ENCODE peak calls at places on chromosomes 3 and 15, in seven cellular contexts. One of them, this sample, is unnamed. For H3K4me1, the result is how much of the 10 kb centered on the place peaks cover.

GRCh38 chr3:167723025-167723512 is 11.6 kb downstream of the PDCD10 start:
- DNase-seq in HCT116: no peak
- DNase-seq in GM12878: no peak
- DNase-seq in H1: no peak
- DNase-seq in SK-N-SH: no peak
- DNase-seq in HepG2: no peak
- DNase-seq in K562: peak
- DNase-seq in this sample: no peak

GRCh38 chr15:91528811-91529210 is 324.7 kb upstream of the SLCO3A1 start:
- DNase-seq in HCT116: no peak
- DNase-seq in GM12878: no peak
- DNase-seq in H1: no peak
- DNase-seq in SK-N-SH: no peak
- DNase-seq in HepG2: no peak
- DNase-seq in K562: no peak
- DNase-seq in this sample: no peak

GRCh38 chr3:42846682-42847522 is 28.8 kb downstream of the CYP8B1 start:
- DNase-seq in HCT116: no peak
- DNase-seq in GM12878: no peak
- DNase-seq in H1: peak
- DNase-seq in SK-N-SH: no peak
- DNase-seq in HepG2: peak
- DNase-seq in K562: peak
- DNase-seq in this sample: no peak

GRCh38 chr15:37093480-37094410 is 6.6 kb downstream of the MEIS2 start:
- DNase-seq in HCT116: no peak
- DNase-seq in GM12878: no peak
- DNase-seq in H1: no peak
- DNase-seq in SK-N-SH: no peak
- DNase-seq in HepG2: no peak
- DNase-seq in K562: no peak
- DNase-seq in this sample: no peak

GRCh38 chr3:192816274-192816853 is 89.0 kb upstream of the FGF12 start:
- DNase-seq in HCT116: peak
- DNase-seq in GM12878: no peak
- DNase-seq in H1: no peak
- DNase-seq in SK-N-SH: peak
- DNase-seq in HepG2: peak
- DNase-seq in K562: peak
- DNase-seq in this sample: peak

GRCh38 chr15:89412906-89413411 is 78.3 kb upstream of the POLG start:
- DNase-seq in HCT116: no peak
- DNase-seq in GM12878: no peak
- DNase-seq in H1: no peak
- DNase-seq in SK-N-SH: no peak
- DNase-seq in HepG2: no peak
- DNase-seq in K562: no peak
- DNase-seq in this sample: no peak

GRCh38 chr3:27431116-27431515 is 53.1 kb downstream of the SLC4A7 start:
- DNase-seq in HCT116: peak
- DNase-seq in GM12878: no peak
- DNase-seq in H1: no peak
- DNase-seq in SK-N-SH: no peak
- DNase-seq in HepG2: no peak
- DNase-seq in K562: no peak
- DNase-seq in this sample: no peak

GRCh38 chr3:192022412-192022811 is 561.4 kb downstream of the PYDC2 start:
- DNase-seq in HCT116: no peak
- DNase-seq in GM12878: no peak
- DNase-seq in H1: no peak
- DNase-seq in SK-N-SH: no peak
- DNase-seq in HepG2: no peak
- DNase-seq in K562: no peak
- DNase-seq in this sample: no peak

GRCh38 chr3:140553591-140553990 is 124.3 kb upstream of the TRIM42 start:
- DNase-seq in HCT116: no peak
- DNase-seq in GM12878: no peak
- DNase-seq in H1: no peak
- DNase-seq in SK-N-SH: no peak
- DNase-seq in HepG2: no peak
- DNase-seq in K562: no peak
- DNase-seq in this sample: no peak

GRCh38 chr3:13452490-13453335 is 27.4 kb upstream of the HDAC11 start:
- DNase-seq in HCT116: peak
- DNase-seq in GM12878: peak
- DNase-seq in H1: no peak
- DNase-seq in SK-N-SH: peak
- DNase-seq in HepG2: peak
- DNase-seq in K562: peak
- DNase-seq in this sample: peak

GRCh38 chr3:33577588-33577987 is 137.4 kb upstream of the UBP1 start:
- DNase-seq in HCT116: no peak
- DNase-seq in GM12878: no peak
- DNase-seq in H1: no peak
- DNase-seq in SK-N-SH: no peak
- DNase-seq in HepG2: no peak
- DNase-seq in K562: no peak
- DNase-seq in this sample: peak

GRCh38 chr15:89654847-89655805 is at the start of gene KIF7:
- DNase-seq in HCT116: no peak
- DNase-seq in GM12878: no peak
- DNase-seq in H1: peak
- DNase-seq in SK-N-SH: peak
- DNase-seq in HepG2: peak
- DNase-seq in K562: peak
- DNase-seq in this sample: peak

GRCh38 chr15:81480645-81481053 is 106.6 kb upstream of the TMC3 start:
- DNase-seq in HCT116: peak
- DNase-seq in GM12878: peak
- DNase-seq in H1: peak
- DNase-seq in SK-N-SH: peak
- DNase-seq in HepG2: peak
- DNase-seq in K562: peak
- DNase-seq in this sample: peak

GRCh38 chr15:47184003-47184404 is 533.3 kb upstream of the SEMA6D start:
- DNase-seq in HCT116: no peak
- DNase-seq in GM12878: no peak
- DNase-seq in H1: no peak
- DNase-seq in SK-N-SH: peak
- DNase-seq in HepG2: no peak
- DNase-seq in K562: no peak
- DNase-seq in this sample: no peak

GRCh38 chr15:24394303-24394702 is 281.3 kb upstream of the NPAP1 start:
- DNase-seq in HCT116: no peak
- DNase-seq in GM12878: no peak
- DNase-seq in H1: no peak
- DNase-seq in SK-N-SH: no peak
- DNase-seq in HepG2: no peak
- DNase-seq in K562: no peak
- DNase-seq in this sample: no peak

GRCh38 chr3:60086811-60087210 is 1037.0 kb upstream of the CFAP20DC start:
- DNase-seq in HCT116: peak
- DNase-seq in GM12878: peak
- DNase-seq in H1: no peak
- DNase-seq in SK-N-SH: no peak
- DNase-seq in HepG2: peak
- DNase-seq in K562: peak
- DNase-seq in this sample: no peak

GRCh38 chr3:44529927-44530326 is 25.1 kb upstream of the ZKSCAN7 start:
- DNase-seq in HCT116: peak
- DNase-seq in GM12878: no peak
- DNase-seq in H1: no peak
- DNase-seq in SK-N-SH: no peak
- DNase-seq in HepG2: no peak
- DNase-seq in K562: peak
- DNase-seq in this sample: no peak

GRCh38 chr3:14505803-14506500 is 34.2 kb downstream of the GRIP2 start:
- DNase-seq in HCT116: no peak
- DNase-seq in GM12878: no peak
- DNase-seq in H1: no peak
- DNase-seq in SK-N-SH: no peak
- DNase-seq in HepG2: no peak
- DNase-seq in K562: no peak
- DNase-seq in this sample: no peak

GRCh38 chr3:155753038-155753647 is 8.3 kb upstream of the PLCH1 start:
- DNase-seq in HCT116: no peak
- DNase-seq in GM12878: no peak
- DNase-seq in H1: no peak
- DNase-seq in SK-N-SH: peak
- DNase-seq in HepG2: peak
- DNase-seq in K562: peak
- DNase-seq in this sample: no peak

GRCh38 chr3:184399410-184399809 is 19.6 kb downstream of the CHRD start:
- DNase-seq in HCT116: no peak
- DNase-seq in GM12878: no peak
- DNase-seq in H1: no peak
- DNase-seq in SK-N-SH: no peak
- DNase-seq in HepG2: no peak
- DNase-seq in K562: no peak
- DNase-seq in this sample: no peak

GRCh38 chr15:95202569-95203349 is 971.4 kb downstream of the MCTP2 start:
- DNase-seq in HCT116: no peak
- DNase-seq in GM12878: no peak
- DNase-seq in H1: no peak
- DNase-seq in SK-N-SH: no peak
- DNase-seq in HepG2: no peak
- DNase-seq in K562: peak
- DNase-seq in this sample: no peak

GRCh38 chr3:56894912-56895431 is 93.2 kb upstream of the ARHGEF3 start:
- DNase-seq in HCT116: no peak
- DNase-seq in GM12878: no peak
- DNase-seq in H1: no peak
- DNase-seq in SK-N-SH: no peak
- DNase-seq in HepG2: no peak
- DNase-seq in K562: no peak
- DNase-seq in this sample: peak

GRCh38 chr15:74182131-74182530 is 8.6 kb downstream of the ISLR start:
- DNase-seq in HCT116: no peak
- DNase-seq in GM12878: no peak
- DNase-seq in H1: no peak
- DNase-seq in SK-N-SH: no peak
- DNase-seq in HepG2: no peak
- DNase-seq in K562: no peak
- DNase-seq in this sample: no peak

GRCh38 chr3:46094506-46094905 is 67.2 kb upstream of the XCR1 start:
- DNase-seq in HCT116: no peak
- DNase-seq in GM12878: no peak
- DNase-seq in H1: no peak
- DNase-seq in SK-N-SH: no peak
- DNase-seq in HepG2: no peak
- DNase-seq in K562: no peak
- DNase-seq in this sample: no peak
- H3K9ac ChIP-seq in HCT116: no peak
- H3K9ac ChIP-seq in GM12878: no peak
- H3K9ac ChIP-seq in H1: no peak
- H3K9ac ChIP-seq in SK-N-SH: no peak
- H3K9ac ChIP-seq in HepG2: no peak
- H3K9ac ChIP-seq in K562: no peak
- H3K9ac ChIP-seq in this sample: no peak

DNA sequence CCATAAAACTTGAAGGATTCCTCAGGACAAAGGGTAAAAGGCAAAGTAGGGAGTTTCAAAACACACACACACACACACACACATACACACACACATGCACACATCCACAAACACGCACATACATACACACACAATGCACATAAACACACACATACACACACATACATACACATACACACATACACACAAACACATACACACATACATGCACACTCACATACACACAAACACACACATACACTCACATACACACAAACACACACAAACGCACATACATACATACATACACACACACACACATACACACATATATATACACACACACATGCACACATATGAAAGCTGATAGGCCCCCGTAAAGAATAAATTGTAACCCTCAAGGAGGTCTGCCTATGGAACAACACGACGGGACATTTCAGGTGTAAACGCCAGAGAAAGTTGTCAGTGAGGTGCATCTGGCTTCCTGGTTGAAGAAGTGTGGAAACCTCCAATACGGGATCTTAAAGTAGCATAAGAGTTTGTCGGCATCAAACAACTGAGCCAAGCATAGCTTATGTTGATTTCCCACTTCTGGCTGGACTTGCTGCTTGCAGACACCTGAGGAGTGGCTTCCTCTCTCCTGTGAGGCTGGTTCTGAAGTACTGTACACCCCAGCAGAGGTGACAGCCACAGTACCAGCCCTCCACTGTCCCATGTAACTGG is 5.8 kb downstream of the RFTN1 start:
- DNase-seq in HCT116: no peak
- DNase-seq in GM12878: no peak
- DNase-seq in H1: no peak
- DNase-seq in SK-N-SH: no peak
- DNase-seq in HepG2: no peak
- DNase-seq in K562: no peak
- DNase-seq in this sample: no peak
- H3K4me1 ChIP-seq in HCT116: under half
- H3K4me1 ChIP-seq in GM12878: half or more
- H3K4me1 ChIP-seq in H1: under half
- H3K4me1 ChIP-seq in SK-N-SH: half or more
- H3K4me1 ChIP-seq in HepG2: under half
- H3K4me1 ChIP-seq in K562: under half
- H3K4me1 ChIP-seq in this sample: under half

DNA sequence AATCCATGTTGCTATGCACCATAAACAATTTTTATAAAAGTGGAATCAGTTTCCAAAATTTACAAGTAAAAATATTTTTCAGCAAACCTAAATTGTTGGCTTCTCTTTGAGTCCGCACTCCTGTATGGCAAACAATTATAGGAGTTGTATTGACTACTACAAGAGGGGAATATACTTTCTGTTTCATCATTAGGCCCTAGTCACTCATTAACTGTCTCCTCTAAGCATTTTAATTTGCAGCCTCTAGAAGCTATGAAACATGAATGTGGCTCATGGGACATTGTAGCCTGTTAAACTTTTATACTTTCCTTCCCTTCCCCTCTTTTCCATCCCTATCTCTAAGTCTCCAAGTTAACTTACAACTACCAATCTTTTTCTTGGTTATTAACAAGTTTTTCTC is 58.9 kb upstream of the CBLB start:
- DNase-seq in HCT116: no peak
- DNase-seq in GM12878: no peak
- DNase-seq in H1: no peak
- DNase-seq in SK-N-SH: no peak
- DNase-seq in HepG2: no peak
- DNase-seq in K562: no peak
- DNase-seq in this sample: no peak
- TF ChIP-seq YY1 in HCT116: no peak
- TF ChIP-seq YY1 in GM12878: no peak
- TF ChIP-seq YY1 in H1: no peak
- TF ChIP-seq YY1 in SK-N-SH: no peak
- TF ChIP-seq YY1 in HepG2: no peak
- TF ChIP-seq YY1 in K562: no peak
- TF ChIP-seq YY1 in this sample: no peak

GRCh38 chr3:87710028-87710427 is 348.8 kb downstream of the CGGBP1 start:
- DNase-seq in HCT116: no peak
- DNase-seq in GM12878: no peak
- DNase-seq in H1: no peak
- DNase-seq in SK-N-SH: no peak
- DNase-seq in HepG2: no peak
- DNase-seq in K562: no peak
- DNase-seq in this sample: no peak

GRCh38 chr3:87706176-87706575 is 352.6 kb downstream of the CGGBP1 start:
- DNase-seq in HCT116: no peak
- DNase-seq in GM12878: no peak
- DNase-seq in H1: no peak
- DNase-seq in SK-N-SH: no peak
- DNase-seq in HepG2: no peak
- DNase-seq in K562: no peak
- DNase-seq in this sample: no peak

GRCh38 chr3:87710511-87710910 is 348.3 kb downstream of the CGGBP1 start:
- DNase-seq in HCT116: no peak
- DNase-seq in GM12878: no peak
- DNase-seq in H1: no peak
- DNase-seq in SK-N-SH: no peak
- DNase-seq in HepG2: no peak
- DNase-seq in K562: no peak
- DNase-seq in this sample: no peak
- H3K9ac ChIP-seq in HCT116: no peak
- H3K9ac ChIP-seq in GM12878: no peak
- H3K9ac ChIP-seq in H1: no peak
- H3K9ac ChIP-seq in SK-N-SH: no peak
- H3K9ac ChIP-seq in HepG2: no peak
- H3K9ac ChIP-seq in K562: no peak
- H3K9ac ChIP-seq in this sample: no peak